ENCODE peak calls at places on chromosome 19, in nine cellular contexts. One of them, this sample, is unnamed.

GRCh38 chr19:54674021-54674617 is 11.3 kb downstream of the LILRB4 start:
- DNase-seq in BE2C: peak; percentile 31
- DNase-seq in left ventricle myocardium inferior: no peak
- DNase-seq in dorsolateral prefrontal cortex: no peak
- DNase-seq in lung: no peak
- DNase-seq in fibroblast of mammary gland: peak; percentile 39
- DNase-seq in PC-3: peak; percentile 75
- DNase-seq in A549: peak; percentile 49
- DNase-seq in IMR-90: no peak
- DNase-seq in this sample: peak; percentile 41

GRCh38 chr19:30968841-30969399 is 380.3 kb downstream of the TSHZ3 start:
- DNase-seq in dorsolateral prefrontal cortex: no peak
- DNase-seq in left ventricle myocardium inferior: no peak
- DNase-seq in BE2C: no peak
- DNase-seq in fibroblast of mammary gland: no peak
- DNase-seq in A549: no peak
- DNase-seq in IMR-90: no peak
- DNase-seq in lung: no peak
- DNase-seq in PC-3: no peak
- DNase-seq in this sample: no peak

GRCh38 chr19:3776479-3777040 is 4.5 kb upstream of the RAX2 start:
- DNase-seq in left ventricle myocardium inferior: no peak
- DNase-seq in BE2C: no peak
- DNase-seq in fibroblast of mammary gland: no peak
- DNase-seq in A549: no peak
- DNase-seq in lung: no peak
- DNase-seq in IMR-90: no peak
- DNase-seq in PC-3: no peak
- DNase-seq in dorsolateral prefrontal cortex: no peak
- DNase-seq in this sample: no peak

GRCh38 chr19:33815410-33816340 is 19.0 kb downstream of the KCTD15 start:
- DNase-seq in IMR-90: peak; percentile 34
- DNase-seq in left ventricle myocardium inferior: no peak
- DNase-seq in A549: no peak
- DNase-seq in PC-3: peak; percentile 9
- DNase-seq in fibroblast of mammary gland: peak; percentile 35
- DNase-seq in lung: no peak
- DNase-seq in BE2C: no peak
- DNase-seq in dorsolateral prefrontal cortex: peak; percentile 23
- DNase-seq in this sample: peak; percentile 57

GRCh38 chr19:45931055-45931454 is 16.5 kb upstream of the NANOS2 start:
- DNase-seq in A549: no peak
- DNase-seq in fibroblast of mammary gland: no peak
- DNase-seq in IMR-90: no peak
- DNase-seq in lung: no peak
- DNase-seq in left ventricle myocardium inferior: no peak
- DNase-seq in dorsolateral prefrontal cortex: no peak
- DNase-seq in PC-3: no peak
- DNase-seq in BE2C: no peak
- DNase-seq in this sample: no peak

GRCh38 chr19:54606891-54607781 is 13.7 kb downstream of the LILRA1 start:
- DNase-seq in A549: no peak
- DNase-seq in lung: no peak
- DNase-seq in fibroblast of mammary gland: no peak
- DNase-seq in BE2C: no peak
- DNase-seq in IMR-90: no peak
- DNase-seq in left ventricle myocardium inferior: no peak
- DNase-seq in PC-3: no peak
- DNase-seq in dorsolateral prefrontal cortex: no peak
- DNase-seq in this sample: no peak

GRCh38 chr19:6012416-6013170 is 34.7 kb upstream of the RANBP3 start:
- DNase-seq in A549: no peak
- DNase-seq in IMR-90: no peak
- DNase-seq in PC-3: no peak
- DNase-seq in fibroblast of mammary gland: no peak
- DNase-seq in BE2C: no peak
- DNase-seq in left ventricle myocardium inferior: no peak
- DNase-seq in lung: no peak
- DNase-seq in dorsolateral prefrontal cortex: no peak
- DNase-seq in this sample: no peak

GRCh38 chr19:54454781-54455675 is 6.0 kb downstream of the LENG8 start:
- DNase-seq in dorsolateral prefrontal cortex: no peak
- DNase-seq in A549: no peak
- DNase-seq in BE2C: no peak
- DNase-seq in fibroblast of mammary gland: no peak
- DNase-seq in IMR-90: no peak
- DNase-seq in left ventricle myocardium inferior: no peak
- DNase-seq in lung: no peak
- DNase-seq in PC-3: no peak
- DNase-seq in this sample: no peak

GRCh38 chr19:566403-566802 is 6.0 kb upstream of the BSG start:
- DNase-seq in IMR-90: peak; percentile 31
- DNase-seq in A549: no peak
- DNase-seq in left ventricle myocardium inferior: no peak
- DNase-seq in PC-3: no peak
- DNase-seq in fibroblast of mammary gland: peak; percentile 62
- DNase-seq in dorsolateral prefrontal cortex: no peak
- DNase-seq in BE2C: peak; percentile 68
- DNase-seq in lung: no peak
- DNase-seq in this sample: no peak

GRCh38 chr19:41868120-41868988 is 8.3 kb downstream of the RPS19 start:
- DNase-seq in dorsolateral prefrontal cortex: no peak
- DNase-seq in lung: peak; percentile 71
- DNase-seq in PC-3: no peak
- DNase-seq in BE2C: no peak
- DNase-seq in left ventricle myocardium inferior: no peak
- DNase-seq in IMR-90: no peak
- DNase-seq in A549: no peak
- DNase-seq in fibroblast of mammary gland: no peak
- DNase-seq in this sample: no peak

GRCh38 chr19:51009061-51009891 is 7.9 kb upstream of the KLK8 start:
- DNase-seq in dorsolateral prefrontal cortex: no peak
- DNase-seq in IMR-90: no peak
- DNase-seq in left ventricle myocardium inferior: no peak
- DNase-seq in fibroblast of mammary gland: no peak
- DNase-seq in lung: no peak
- DNase-seq in PC-3: no peak
- DNase-seq in A549: no peak
- DNase-seq in BE2C: no peak
- DNase-seq in this sample: no peak

GRCh38 chr19:8028951-8029491 is 23.5 kb upstream of the CCL25 start:
- DNase-seq in PC-3: no peak
- DNase-seq in IMR-90: peak; percentile 13
- DNase-seq in A549: no peak
- DNase-seq in lung: no peak
- DNase-seq in dorsolateral prefrontal cortex: no peak
- DNase-seq in left ventricle myocardium inferior: no peak
- DNase-seq in fibroblast of mammary gland: peak; percentile 51
- DNase-seq in BE2C: no peak
- DNase-seq in this sample: peak; percentile 52

GRCh38 chr19:34996978-34997640 is 3.0 kb upstream of the GRAMD1A start:
- DNase-seq in fibroblast of mammary gland: no peak
- DNase-seq in dorsolateral prefrontal cortex: no peak
- DNase-seq in PC-3: no peak
- DNase-seq in left ventricle myocardium inferior: no peak
- DNase-seq in lung: no peak
- DNase-seq in A549: no peak
- DNase-seq in BE2C: no peak
- DNase-seq in IMR-90: no peak
- DNase-seq in this sample: peak; percentile 67

GRCh38 chr19:10402441-10403038 is 802 bp downstream of the CDC37 start:
- DNase-seq in fibroblast of mammary gland: peak; percentile 45
- DNase-seq in IMR-90: no peak
- DNase-seq in lung: no peak
- DNase-seq in left ventricle myocardium inferior: peak; percentile 48
- DNase-seq in A549: no peak
- DNase-seq in dorsolateral prefrontal cortex: no peak
- DNase-seq in BE2C: peak; percentile 68
- DNase-seq in PC-3: peak; percentile 58
- DNase-seq in this sample: peak; percentile 35

GRCh38 chr19:679418-680286 is 3.5 kb downstream of the FSTL3 start:
- DNase-seq in dorsolateral prefrontal cortex: no peak
- DNase-seq in A549: peak; percentile 59
- DNase-seq in left ventricle myocardium inferior: peak; percentile 71
- DNase-seq in BE2C: peak; percentile 53
- DNase-seq in fibroblast of mammary gland: peak; percentile 84
- DNase-seq in IMR-90: peak; percentile 80
- DNase-seq in lung: peak; percentile 56
- DNase-seq in PC-3: peak; percentile 38
- DNase-seq in this sample: peak; percentile 90

DNA sequence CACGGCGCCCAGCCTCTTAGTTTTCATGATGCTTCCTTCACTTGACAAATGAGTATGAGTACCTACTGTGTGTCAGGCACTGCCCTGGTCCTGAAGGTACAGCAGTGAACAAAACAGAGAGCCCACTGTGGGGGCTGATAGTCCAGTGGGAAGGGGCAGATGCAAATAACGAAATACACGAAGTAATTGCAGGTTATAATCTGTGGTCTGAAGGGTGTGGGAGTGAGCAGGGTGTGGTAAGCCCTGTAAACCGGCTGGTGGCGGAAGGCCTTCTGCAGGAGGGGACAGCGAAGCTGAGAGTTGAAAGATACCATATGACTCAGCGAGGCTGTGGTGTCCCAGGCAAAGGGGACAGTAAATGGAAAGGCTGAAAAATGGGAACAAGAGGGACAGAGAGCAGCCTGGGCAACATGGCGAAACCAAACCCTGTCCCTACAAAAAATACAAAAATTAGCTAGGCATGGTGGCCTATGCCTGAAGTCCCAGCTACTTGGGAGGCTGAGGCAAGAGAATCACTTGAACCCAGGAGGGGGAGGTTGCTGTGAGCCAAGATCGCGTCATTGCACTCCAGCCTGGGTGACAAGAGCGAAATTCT is 60.5 kb downstream of the MAP4K1 start:
- DNase-seq in IMR-90: no peak
- DNase-seq in fibroblast of mammary gland: no peak
- DNase-seq in dorsolateral prefrontal cortex: no peak
- DNase-seq in PC-3: peak; percentile 27
- DNase-seq in lung: no peak
- DNase-seq in BE2C: no peak
- DNase-seq in A549: no peak
- DNase-seq in left ventricle myocardium inferior: no peak
- DNase-seq in this sample: no peak
- TF ChIP-seq CTCF in IMR-90: no peak
- TF ChIP-seq CTCF in fibroblast of mammary gland: no peak
- TF ChIP-seq CTCF in dorsolateral prefrontal cortex: no peak
- TF ChIP-seq CTCF in PC-3: no peak
- TF ChIP-seq CTCF in lung: no peak
- TF ChIP-seq CTCF in BE2C: no peak
- TF ChIP-seq CTCF in A549: no peak
- TF ChIP-seq CTCF in left ventricle myocardium inferior: no peak
- TF ChIP-seq CTCF in this sample: no peak

DNA sequence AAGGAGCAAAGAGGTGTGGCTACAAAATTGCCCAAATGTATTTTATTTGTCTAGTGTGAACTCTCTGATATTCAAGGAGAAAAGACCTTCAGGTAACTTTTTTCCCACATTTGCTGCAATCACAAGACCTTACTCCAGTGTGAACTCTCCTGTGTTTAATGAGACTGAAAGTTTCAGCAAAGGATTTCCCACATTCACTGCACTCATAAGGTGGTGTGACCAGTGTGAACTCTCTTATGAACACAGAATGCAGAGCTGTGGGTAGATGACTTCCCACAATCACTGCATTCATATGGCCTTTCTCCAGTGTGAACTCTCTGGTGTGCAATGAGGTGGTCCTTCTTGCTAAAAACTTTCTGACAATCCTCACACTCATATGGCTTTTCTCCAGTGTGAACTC is 16.4 kb downstream of the ZNF814 start:
- DNase-seq in left ventricle myocardium inferior: no peak
- DNase-seq in BE2C: no peak
- DNase-seq in fibroblast of mammary gland: peak; percentile 22
- DNase-seq in dorsolateral prefrontal cortex: no peak
- DNase-seq in PC-3: no peak
- DNase-seq in lung: no peak
- DNase-seq in IMR-90: no peak
- DNase-seq in A549: no peak
- DNase-seq in this sample: no peak
- H3K4me3 ChIP-seq in left ventricle myocardium inferior: no peak overlapping the region
- H3K4me3 ChIP-seq in BE2C: no peak overlapping the region
- H3K4me3 ChIP-seq in fibroblast of mammary gland: no peak overlapping the region
- H3K4me3 ChIP-seq in dorsolateral prefrontal cortex: no peak overlapping the region
- H3K4me3 ChIP-seq in PC-3: no peak overlapping the region
- H3K4me3 ChIP-seq in lung: no peak overlapping the region
- H3K4me3 ChIP-seq in IMR-90: no peak overlapping the region
- H3K4me3 ChIP-seq in A549: no peak overlapping the region
- H3K4me3 ChIP-seq in this sample: no peak overlapping the region

DNA sequence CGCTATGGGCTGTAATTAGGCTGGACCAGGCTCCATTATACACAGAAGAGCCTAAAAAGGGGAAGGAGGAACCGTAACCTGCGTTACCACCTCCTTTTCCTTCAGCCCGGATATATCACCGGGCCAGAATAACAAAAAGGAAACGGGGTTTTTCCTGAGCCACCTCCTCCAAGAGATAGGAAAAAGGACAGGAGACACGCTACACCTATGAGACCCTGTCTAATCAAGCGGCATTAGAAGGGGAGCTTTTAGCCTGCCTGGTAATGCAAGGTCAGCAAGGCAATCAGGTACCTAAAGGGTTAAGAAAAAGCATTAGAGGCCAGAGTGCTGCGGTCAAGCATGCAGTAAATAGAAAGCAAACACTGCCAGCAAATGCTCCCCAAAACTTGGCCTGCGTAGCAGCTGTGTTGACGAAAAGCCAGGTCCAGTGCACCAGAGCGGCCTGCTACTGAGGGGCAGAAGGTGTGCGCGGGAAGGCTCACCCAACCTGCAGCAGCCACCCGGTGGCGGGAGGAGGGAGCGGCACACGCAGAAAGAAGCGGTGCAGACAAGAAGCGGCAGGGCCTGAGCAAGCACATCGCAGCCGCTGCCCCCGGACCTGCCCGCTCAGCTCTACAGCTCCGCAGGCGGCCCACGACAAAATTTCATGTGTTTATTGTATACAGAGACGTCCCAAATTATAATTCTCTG is 1466.1 kb downstream of the UQCRFS1 start:
- DNase-seq in BE2C: peak; percentile 54
- DNase-seq in fibroblast of mammary gland: peak; percentile 28
- DNase-seq in IMR-90: peak; percentile 1
- DNase-seq in PC-3: peak; percentile 12
- DNase-seq in left ventricle myocardium inferior: peak; percentile 46
- DNase-seq in A549: peak; percentile 19
- DNase-seq in lung: peak; percentile 20
- DNase-seq in dorsolateral prefrontal cortex: no peak
- DNase-seq in this sample: peak; percentile 46
- TF ChIP-seq CTCF in BE2C: peak; percentile 32
- TF ChIP-seq CTCF in fibroblast of mammary gland: peak; percentile 17
- TF ChIP-seq CTCF in IMR-90: no peak
- TF ChIP-seq CTCF in PC-3: peak; percentile 19
- TF ChIP-seq CTCF in left ventricle myocardium inferior: peak; percentile 63
- TF ChIP-seq CTCF in A549: no peak
- TF ChIP-seq CTCF in lung: no peak
- TF ChIP-seq CTCF in dorsolateral prefrontal cortex: no peak
- TF ChIP-seq CTCF in this sample: peak; percentile 47

DNA sequence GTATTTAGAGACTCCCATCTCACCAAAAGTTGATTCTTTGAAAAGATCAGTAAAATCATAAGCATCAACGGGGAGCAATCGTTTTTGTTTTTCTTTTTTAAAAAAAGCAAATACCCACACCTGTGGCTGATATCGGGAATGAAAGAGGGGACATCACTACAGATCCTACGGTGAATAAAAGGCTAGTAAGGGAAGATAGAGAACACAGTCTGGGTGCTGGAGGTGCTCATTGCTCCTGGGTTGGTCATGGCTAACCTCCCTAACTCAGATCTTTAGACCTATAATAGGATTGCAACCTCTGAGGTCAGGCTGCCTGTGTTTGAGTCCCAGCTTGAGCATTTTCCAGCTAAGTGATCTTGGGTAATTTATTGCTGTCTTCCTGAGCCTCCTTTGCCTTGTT is 1.1 kb downstream of the EHD2 start:
- DNase-seq in dorsolateral prefrontal cortex: no peak
- DNase-seq in PC-3: no peak
- DNase-seq in IMR-90: no peak
- DNase-seq in lung: no peak
- DNase-seq in fibroblast of mammary gland: peak; percentile 34
- DNase-seq in left ventricle myocardium inferior: no peak
- DNase-seq in BE2C: no peak
- DNase-seq in A549: no peak
- DNase-seq in this sample: peak; percentile 44
- H3K4me3 ChIP-seq in dorsolateral prefrontal cortex: peak overlapping the region; percentile 57
- H3K4me3 ChIP-seq in PC-3: no peak overlapping the region
- H3K4me3 ChIP-seq in IMR-90: peak overlapping the region; percentile 90
- H3K4me3 ChIP-seq in lung: peak overlapping the region; percentile 95
- H3K4me3 ChIP-seq in fibroblast of mammary gland: peak overlapping the region; percentile 95
- H3K4me3 ChIP-seq in left ventricle myocardium inferior: peak overlapping the region; percentile 76
- H3K4me3 ChIP-seq in BE2C: no peak overlapping the region
- H3K4me3 ChIP-seq in A549: peak overlapping the region; percentile 89
- H3K4me3 ChIP-seq in this sample: peak overlapping the region; percentile 75